ENCODE peak calls at places on chromosome 2, in five cellular contexts. D is Daoy, U is NCI-H446 treated with DMSO at 0.1 percent for 48 hours, I is occipital lobe, P is amniotic epithelial cell. Q is an unnamed sample.

GRCh38 chr2:31694444-31694843 is 113.7 kb upstream of the SRD5A2 start:
- DNase-seq in U (no peak), P (peak; percentile 7), D (no peak), I (no peak), Q (no peak)

GRCh38 chr2:39033980-39034379 is 86.9 kb downstream of the SOS1 start:
- DNase-seq in I (no peak), U (no peak), D (no peak), P (peak; percentile 55), Q (no peak)

GRCh38 chr2:71675296-71675695 is 221.9 kb downstream of the DYSF start:
- DNase-seq in I (no peak), P (no peak), D (no peak), U (no peak), Q (no peak)

GRCh38 chr2:37471994-37472393 is 127.6 kb downstream of the QPCT start:
- DNase-seq in D (peak; percentile 78), I (no peak), U (no peak), P (peak; percentile 89), Q (no peak)

GRCh38 chr2:98912957-98913915 is 22.8 kb downstream of the CRACDL start:
- DNase-seq in I (no peak), D (peak; percentile 78), P (peak; percentile 34), U (no peak), Q (no peak)

GRCh38 chr2:114543106-114543806 is 100.8 kb downstream of the DPP10 start:
- DNase-seq in P (peak; percentile 1), I (no peak), U (no peak), D (no peak), Q (no peak)

GRCh38 chr2:69242651-69243051 is 144.4 kb downstream of the GFPT1 start:
- DNase-seq in P (peak; percentile 91), D (no peak), I (no peak), U (no peak), Q (no peak)

GRCh38 chr2:30465171-30465545 is 18.1 kb downstream of the LCLAT1 start:
- DNase-seq in D (no peak), I (no peak), U (no peak), P (no peak), Q (no peak)

GRCh38 chr2:226213717-226214116 is 585.9 kb downstream of the IRS1 start:
- DNase-seq in P (peak; percentile 77), U (no peak), D (peak; percentile 4), I (no peak), Q (no peak)

GRCh38 chr2:237471457-237472186 is 15.4 kb upstream of the MLPH start:
- DNase-seq in P (peak; percentile 43), U (no peak), D (peak; percentile 59), I (no peak), Q (no peak)

GRCh38 chr2:5020451-5020850 is 671.7 kb upstream of the SOX11 start:
- DNase-seq in P (no peak), D (no peak), I (no peak), U (no peak), Q (no peak)

GRCh38 chr2:154264024-154264423 is 392.3 kb downstream of the GALNT13 start:
- DNase-seq in I (no peak), P (no peak), D (no peak), U (no peak), Q (no peak)

GRCh38 chr2:176193048-176193447 is 4.6 kb downstream of the HOXD1 start:
- DNase-seq in U (no peak), D (no peak), P (no peak), I (no peak), Q (no peak)

GRCh38 chr2:46845542-46846453 is 69.8 kb downstream of the MCFD2 start:
- DNase-seq in I (no peak), U (no peak), D (no peak), P (peak; percentile 92), Q (no peak)

GRCh38 chr2:176814740-176815367 is 397.7 kb upstream of the HNRNPA3 start:
- DNase-seq in D (no peak), I (no peak), P (peak; percentile 20), U (no peak), Q (peak; percentile 4)

GRCh38 chr2:165766326-165766927 is 27.6 kb downstream of the GALNT3 start:
- DNase-seq in D (no peak), I (no peak), U (no peak), P (no peak), Q (no peak)

GRCh38 chr2:101893676-101894381 is 97.9 kb upstream of the IL1R2 start:
- DNase-seq in I (no peak), U (no peak), P (no peak), D (no peak), Q (no peak)

GRCh38 chr2:241391892-241392665 is 36.0 kb downstream of the FARP2 start:
- DNase-seq in P (peak; percentile 31), I (no peak), D (no peak), U (no peak), Q (no peak)

GRCh38 chr2:69065735-69066336 is 52.9 kb downstream of the ANTXR1 start:
- DNase-seq in D (no peak), P (no peak), U (no peak), I (no peak), Q (no peak)

GRCh38 chr2:223613017-223613950 is 11.1 kb upstream of the SCG2 start:
- DNase-seq in I (peak; percentile 82), D (peak; percentile 93), P (peak; percentile 99), U (peak; percentile 79), Q (peak; percentile 66)

GRCh38 chr2:75403991-75404428 is 156.7 kb downstream of the EVA1A start:
- DNase-seq in I (no peak), U (peak; percentile 8), D (peak; percentile 48), P (peak; percentile 44), Q (peak; percentile 32)

GRCh38 chr2:118046628-118047210 is 32.8 kb upstream of the CCDC93 start:
- DNase-seq in P (peak; percentile 58), I (no peak), U (peak; percentile 59), D (peak; percentile 31), Q (no peak)

GRCh38 chr2:26463252-26464207 is 14.4 kb downstream of the OTOF start:
- DNase-seq in P (peak; percentile 7), I (no peak), U (no peak), D (no peak), Q (no peak)

GRCh38 chr2:147782521-147782920 is 62.3 kb upstream of the ACVR2A start:
- DNase-seq in D (no peak), P (peak; percentile 79), I (no peak), U (peak; percentile 19), Q (no peak)

GRCh38 chr2:60366178-60366577 is 187.3 kb downstream of the BCL11A start:
- DNase-seq in I (no peak), U (no peak), D (peak; percentile 13), P (no peak), Q (no peak)

GRCh38 chr2:70541481-70542020 is 12.1 kb downstream of the TGFA start:
- DNase-seq in U (no peak), I (peak; percentile 54), D (peak; percentile 59), P (no peak), Q (no peak)

Q was measured in Panc1.